ENCODE peak calls at places on chromosomes 6 and 20, in six cellular contexts. M is neuronal stem cell; K is PC-3; E is PC-9; V is upper lobe of right lung; N is CD8-positive, alpha-beta T cell. D is an unnamed sample. For H3K9me3, the result is how much of the 10 kb centered on the place peaks cover.

GRCh38 chr20:62704341-62704948 is 4.2 kb upstream of the NTSR1 start:
- DNase-seq in M (no peak), K (peak), N (no peak), E (peak), V (peak), D (peak)

GRCh38 chr20:50286609-50287008 is 96.0 kb downstream of the CEBPB start:
- DNase-seq in N (no peak), M (no peak), K (peak), V (no peak), E (peak), D (peak)

GRCh38 chr20:47727909-47728361 is 57.3 kb downstream of the SULF2 start:
- DNase-seq in V (peak), N (no peak), E (no peak), K (no peak), M (no peak), D (no peak)

GRCh38 chr20:36010745-36011326 is 42.4 kb downstream of the CNBD2 start:
- DNase-seq in K (no peak), E (no peak), V (no peak), N (no peak), M (no peak), D (no peak)

GRCh38 chr6:42249279-42249678 is 31.6 kb upstream of the MRPS10 start:
- DNase-seq in K (no peak), M (no peak), E (no peak), N (no peak), V (no peak), D (no peak)

GRCh38 chr20:58669287-58670006 is 18.4 kb downstream of the STX16 start:
- DNase-seq in K (no peak), V (peak), N (no peak), M (no peak), E (no peak), D (no peak)

GRCh38 chr6:34145161-34146020 is 496 bp downstream of the GRM4 start:
- DNase-seq in M (peak), V (peak), N (peak), E (peak), K (peak), D (peak)

GRCh38 chr6:1890071-1890470 is 280.4 kb downstream of the FOXC1 start:
- DNase-seq in N (no peak), V (no peak), M (no peak), K (no peak), E (no peak), D (no peak)

GRCh38 chr20:57409316-57409671 is 18.1 kb downstream of the RBM38 start:
- DNase-seq in V (no peak), N (peak), K (no peak), E (no peak), M (no peak), D (no peak)

GRCh38 chr20:48295445-48295903 is 510.2 kb upstream of the SULF2 start:
- DNase-seq in V (no peak), E (peak), M (peak), N (no peak), K (peak), D (peak)

GRCh38 chr6:16804007-16804303 is 42.7 kb upstream of the ATXN1 start:
- DNase-seq in M (no peak), N (no peak), K (no peak), V (no peak), E (no peak), D (no peak)

GRCh38 chr6:71476872-71477271 is 188.3 kb downstream of the OGFRL1 start:
- DNase-seq in K (no peak), E (no peak), M (no peak), V (no peak), N (no peak), D (no peak)

GRCh38 chr20:24662286-24662685 is 192.9 kb downstream of the SYNDIG1 start:
- DNase-seq in N (no peak), E (no peak), K (no peak), M (no peak), V (no peak), D (no peak)

GRCh38 chr6:127570739-127571389 is 6.1 kb upstream of the C6orf58 start:
- DNase-seq in V (no peak), E (no peak), K (no peak), N (no peak), M (no peak), D (no peak)

GRCh38 chr6:25202505-25202904 is 76.7 kb upstream of the CARMIL1 start:
- DNase-seq in M (no peak), K (peak), E (no peak), V (no peak), N (no peak), D (no peak)

GRCh38 chr6:129317931-129318820 is 391.8 kb downstream of the ARHGAP18 start:
- DNase-seq in N (no peak), M (peak), K (peak), E (peak), V (no peak), D (peak)

GRCh38 chr20:50678213-50678898 is 13.0 kb downstream of the RIPOR3 start:
- DNase-seq in V (no peak), M (no peak), E (peak), N (no peak), K (peak), D (peak)

GRCh38 chr6:167576050-167576741 is 250.5 kb upstream of the AFDN start:
- DNase-seq in V (no peak), M (no peak), K (no peak), E (no peak), N (no peak), D (no peak)

GRCh38 chr6:52286798-52287432 is 2.4 kb upstream of the MCM3 start:
- DNase-seq in E (peak), N (peak), V (peak), K (peak), M (peak), D (peak)

GRCh38 chr6:163802267-163802666 is 387.7 kb downstream of the QKI start:
- DNase-seq in K (no peak), V (no peak), N (no peak), M (no peak), E (no peak), D (no peak)

GRCh38 chr20:40511478-40511877 is 177.6 kb downstream of the MAFB start:
- DNase-seq in K (no peak), M (no peak), N (no peak), E (no peak), V (no peak), D (peak)

GRCh38 chr6:14638932-14639875 is 521.6 kb downstream of the CD83 start:
- DNase-seq in V (no peak), K (peak), E (no peak), M (peak), N (no peak), D (peak)

GRCh38 chr6:15166121-15166520 is 79.7 kb upstream of the JARID2 start:
- DNase-seq in N (no peak), K (no peak), V (no peak), E (no peak), M (no peak), D (no peak)

GRCh38 chr6:1952726-1953360 is 292.6 kb downstream of the GMDS start:
- DNase-seq in M (no peak), E (peak), K (peak), N (no peak), V (no peak), D (peak)

GRCh38 chr6:48036316-48036715 is 74.7 kb downstream of the PTCHD4 start:
- DNase-seq in N (no peak), M (no peak), E (no peak), V (no peak), K (peak), D (no peak)

GRCh38 chr20:17655865-17656489 is 26.1 kb downstream of the RRBP1 start:
- DNase-seq in K (peak), M (no peak), E (no peak), N (no peak), V (peak), D (no peak)

GRCh38 chr6:49551126-49551865 is 828 bp downstream of the C6orf141 start:
- DNase-seq in K (peak), E (peak), M (peak), V (no peak), N (no peak), D (peak)

GRCh38 chr6:52063584-52064400 is 23.6 kb downstream of the PKHD1 start:
- DNase-seq in V (no peak), K (peak), N (peak), E (no peak), M (peak), D (peak)

GRCh38 chr6:110949679-110950285 is 8.7 kb upstream of the GTF3C6 start:
- DNase-seq in N (no peak), K (peak), V (no peak), M (no peak), E (peak), D (no peak)

GRCh38 chr6:32741203-32741960 is at the start of gene HLA-DQA2:
- DNase-seq in N (no peak), E (no peak), V (no peak), K (no peak), M (no peak), D (no peak)

GRCh38 chr6:15936503-15936902 is 192.4 kb upstream of the MYLIP start:
- DNase-seq in K (no peak), M (no peak), N (no peak), E (no peak), V (no peak), D (no peak)

GRCh38 chr20:24389686-24390085 is 79.7 kb upstream of the SYNDIG1 start:
- DNase-seq in N (peak), K (no peak), E (no peak), M (no peak), V (no peak), D (no peak)

GRCh38 chr6:170462366-170463020 is 90.6 kb downstream of the PSMB1 start:
- DNase-seq in K (no peak), E (no peak), M (no peak), V (peak), N (peak), D (no peak)

GRCh38 chr20:46963758-46964181 is 69.1 kb downstream of the EYA2 start:
- DNase-seq in K (peak), N (no peak), E (no peak), V (no peak), M (no peak), D (no peak)

GRCh38 chr20:34701405-34702085 is 2.6 kb upstream of the TP53INP2 start:
- DNase-seq in V (no peak), K (peak), E (no peak), M (no peak), N (no peak), D (no peak)

GRCh38 chr20:34704177-34705007 is at the start of gene TP53INP2:
- DNase-seq in V (peak), M (peak), E (peak), K (peak), N (peak), D (peak)

GRCh38 chr20:34703573-34704176 is 469 bp upstream of the TP53INP2 start:
- DNase-seq in N (peak), E (peak), M (no peak), V (no peak), K (peak), D (no peak)

GRCh38 chr20:34705008-34705382 is 851 bp downstream of the TP53INP2 start:
- DNase-seq in M (no peak), E (no peak), N (no peak), V (no peak), K (no peak), D (no peak)

GRCh38 chr20:34703061-34703572 is 1.0 kb upstream of the TP53INP2 start:
- DNase-seq in M (no peak), K (no peak), E (no peak), V (no peak), N (no peak), D (no peak)
- H3K4me3 ChIP-seq in M (no peak), K (peak), E (peak), V (peak), N (peak), D (peak)

GRCh38 chr6:294656-295565 is 2.6 kb downstream of the DUSP22 start:
- DNase-seq in V (no peak), M (no peak), K (no peak), N (no peak), E (no peak), D (no peak)

GRCh38 chr6:291697-292505 is at the start of gene DUSP22:
- DNase-seq in M (peak), N (peak), V (peak), E (peak), K (peak), D (peak)

GRCh38 chr6:292506-293184 is 358 bp downstream of the DUSP22 start:
- DNase-seq in K (peak), E (peak), V (peak), M (peak), N (peak), D (peak)

GRCh38 chr6:291148-291696 is 1.1 kb upstream of the DUSP22 start:
- DNase-seq in V (no peak), E (no peak), N (peak), M (no peak), K (peak), D (no peak)

GRCh38 chr6:293185-294174 is 1.2 kb downstream of the DUSP22 start:
- DNase-seq in K (peak), N (peak), M (no peak), E (no peak), V (peak), D (peak)
- H3K9me3 ChIP-seq in K (under half), N (under half), M (under half), E (under half), V (under half), D (under half)

GRCh38 chr6:37565267-37566208 is 65.8 kb upstream of the CCDC167 start:
- DNase-seq in M (peak), E (no peak), V (no peak), K (no peak), N (no peak), D (no peak)
- H3K4me3 ChIP-seq in M (peak), E (no peak), V (no peak), K (peak), N (peak), D (no peak)

GRCh38 chr6:137166247-137167098 is 7.0 kb downstream of the IL22RA2 start:
- DNase-seq in M (no peak), E (no peak), V (no peak), K (no peak), N (no peak), D (no peak)
- H3K9me3 ChIP-seq in M (under half), E (under half), V (under half), K (under half), N (under half), D (under half)

DNA sequence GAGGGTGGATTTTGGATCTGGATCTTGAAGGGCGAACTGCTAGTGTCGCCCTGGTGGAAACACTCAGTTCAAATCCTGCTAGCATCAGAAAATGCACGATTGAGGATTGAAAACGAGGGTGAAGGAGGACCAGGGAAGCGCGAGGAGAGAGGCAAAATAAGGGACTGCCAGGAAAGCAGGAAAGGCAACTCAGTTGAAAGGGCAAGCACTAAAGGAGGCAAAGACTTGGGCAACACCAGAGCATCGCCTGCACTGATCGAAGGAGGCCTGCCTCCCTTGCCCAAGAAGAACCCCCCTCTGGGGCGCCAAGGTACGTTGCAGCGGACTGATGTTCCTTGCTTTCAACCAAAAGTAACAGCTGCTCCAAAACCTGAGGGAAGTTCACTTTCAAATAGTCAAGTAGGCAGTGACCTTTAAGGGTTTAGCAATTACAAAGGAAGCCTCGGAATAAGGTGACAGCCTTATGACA is 308 bp upstream of the COL21A1 start:
- DNase-seq in N (no peak), K (no peak), E (no peak), V (no peak), M (no peak), D (no peak)
- H3K4me3 ChIP-seq in N (no peak), K (peak), E (peak), V (peak), M (peak), D (no peak)

GRCh38 chr6:66689608-66690007 is 982.6 kb upstream of the EYS start:
- DNase-seq in M (no peak), K (no peak), N (no peak), V (no peak), E (no peak), D (no peak)

GRCh38 chr6:66687611-66688140 is 980.6 kb upstream of the EYS start:
- DNase-seq in N (no peak), M (no peak), V (no peak), K (no peak), E (no peak), D (no peak)
- H3K9me3 ChIP-seq in N (under half), M (under half), V (under half), K (under half), E (under half), D (under half)

GRCh38 chr6:79946242-79946641 is 1.1 kb downstream of the ELOVL4 start:
- DNase-seq in V (no peak), E (no peak), N (peak), M (peak), K (peak), D (no peak)
- H3K4me3 ChIP-seq in V (peak), E (no peak), N (peak), M (peak), K (peak), D (peak)

GRCh38 chr6:165231581-165232276 is 77.7 kb downstream of the C6orf118 start:
- DNase-seq in M (no peak), N (no peak), K (peak), V (no peak), E (no peak), D (peak)

GRCh38 chr6:165233089-165233488 is 76.3 kb downstream of the C6orf118 start:
- DNase-seq in E (no peak), M (no peak), K (no peak), V (no peak), N (no peak), D (no peak)

GRCh38 chr6:165232277-165232654 is 77.1 kb downstream of the C6orf118 start:
- DNase-seq in K (no peak), N (no peak), M (no peak), E (no peak), V (no peak), D (no peak)

GRCh38 chr6:165231177-165231576 is 78.2 kb downstream of the C6orf118 start:
- DNase-seq in V (no peak), M (no peak), E (no peak), N (no peak), K (no peak), D (no peak)

DNA sequence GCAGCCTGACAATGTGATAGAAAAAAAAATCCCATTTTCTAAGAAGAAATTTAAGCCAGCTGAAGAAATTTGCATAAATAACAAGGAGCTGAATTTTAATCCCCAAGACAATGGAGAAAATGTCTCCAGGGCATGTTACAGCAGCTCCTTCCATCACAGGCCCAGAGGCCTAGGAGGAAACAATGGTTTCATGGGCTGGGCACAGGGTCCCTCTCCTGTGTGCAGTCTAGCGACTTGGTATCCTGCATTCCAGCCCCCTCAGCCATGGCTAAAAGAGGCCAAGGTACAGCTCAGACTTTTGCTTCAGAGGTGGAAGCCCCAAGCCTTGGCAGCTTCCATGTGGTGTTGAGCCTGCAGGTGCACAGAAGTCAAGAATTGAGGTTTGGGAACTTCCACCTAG is 73.1 kb downstream of the C6orf118 start:
- DNase-seq in M (no peak), E (no peak), V (no peak), K (no peak), N (no peak), D (no peak)
- H3K9me3 ChIP-seq in M (under half), E (under half), V (under half), K (under half), N (under half), D (under half)

D was measured in MG63.